ENCODE peak calls at places on chromosome 20, in five cellular contexts. Q is AG09309, O is lung, L is Caco-2, J is dorsolateral prefrontal cortex. D is an unnamed sample.

GRCh38 chr20:59667981-59668515 is 63.7 kb downstream of the PHACTR3 start:
- DNase-seq in Q (no peak), O (no peak), L (no peak), J (no peak), D (no peak)

GRCh38 chr20:21396045-21396893 is 1.1 kb downstream of the NKX2-4 start:
- DNase-seq in Q (no peak), O (no peak), L (no peak), J (no peak), D (no peak)

GRCh38 chr20:57428611-57429496 is 37.7 kb downstream of the RBM38 start:
- DNase-seq in Q (no peak), O (no peak), L (no peak), J (no peak), D (no peak)

GRCh38 chr20:325889-326644 is 715 bp downstream of the SOX12 start:
- DNase-seq in Q (no peak), O (peak; percentile 55), L (peak; percentile 72), J (peak; percentile 74), D (no peak)

GRCh38 chr20:60224914-60225313 is 266.7 kb downstream of the CDH26 start:
- DNase-seq in Q (no peak), O (no peak), L (peak; percentile 69), J (no peak), D (no peak)

GRCh38 chr20:13029687-13030510 is 21.1 kb downstream of the SPTLC3 start:
- DNase-seq in Q (peak; percentile 88), O (peak; percentile 41), L (peak; percentile 75), J (no peak), D (peak; percentile 99)

GRCh38 chr20:57092112-57092899 is 174.1 kb downstream of the BMP7 start:
- DNase-seq in Q (no peak), O (peak; percentile 53), L (peak; percentile 85), J (peak; percentile 85), D (no peak)

GRCh38 chr20:57392512-57393271 is 1.5 kb downstream of the RBM38 start:
- DNase-seq in Q (no peak), O (no peak), L (no peak), J (no peak), D (no peak)

GRCh38 chr20:13638496-13639477 is at the start of gene TASP1:
- DNase-seq in Q (peak; percentile 75), O (peak; percentile 99), L (peak; percentile 100), J (peak; percentile 96), D (peak; percentile 90)

GRCh38 chr20:3758566-3758965 is 9.0 kb downstream of the ADISSP start:
- DNase-seq in Q (no peak), O (no peak), L (no peak), J (no peak), D (no peak)

GRCh38 chr20:4645621-4646020 is 76.1 kb upstream of the PRND start:
- DNase-seq in Q (no peak), O (no peak), L (no peak), J (no peak), D (no peak)

GRCh38 chr20:38209736-38210405 is 44.8 kb upstream of the TGM2 start:
- DNase-seq in Q (no peak), O (no peak), L (peak; percentile 35), J (no peak), D (no peak)

GRCh38 chr20:32017711-32018251 is 7.5 kb downstream of the CCM2L start:
- DNase-seq in Q (no peak), O (peak; percentile 64), L (peak; percentile 94), J (no peak), D (no peak)

GRCh38 chr20:63944078-63944941 is 11.9 kb downstream of the UCKL1 start:
- DNase-seq in Q (no peak), O (no peak), L (no peak), J (no peak), D (no peak)

GRCh38 chr20:59004763-59005522 is 2.1 kb downstream of the CTSZ start:
- DNase-seq in Q (no peak), O (peak; percentile 73), L (peak; percentile 41), J (no peak), D (no peak)

GRCh38 chr20:57422254-57422653 is 31.1 kb downstream of the RBM38 start:
- DNase-seq in Q (no peak), O (no peak), L (no peak), J (no peak), D (no peak)

GRCh38 chr20:45752747-45753146 is 30.6 kb downstream of the SPINT4 start:
- DNase-seq in Q (peak; percentile 8), O (no peak), L (no peak), J (no peak), D (no peak)

DNA sequence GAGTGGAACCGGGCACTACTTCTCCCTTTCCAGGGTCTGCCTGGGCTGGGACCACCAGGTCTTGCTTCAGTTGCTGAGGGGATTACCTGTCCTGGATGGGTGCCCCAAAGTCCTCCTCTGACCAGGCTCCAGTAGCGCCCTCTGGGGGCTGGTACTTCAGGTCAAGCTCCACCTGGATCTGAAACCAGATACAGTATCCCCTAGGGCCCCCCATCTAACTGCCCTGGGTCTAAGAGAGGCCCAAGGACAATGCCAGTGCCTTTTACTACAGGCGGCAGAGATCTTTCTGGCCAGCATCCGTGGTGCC is 11.2 kb upstream of the SPAG4 start:
- DNase-seq in Q (no peak), O (no peak), L (peak; percentile 67), J (no peak), D (no peak)
- TF ChIP-seq CTCF in Q (peak; percentile 36), O (no peak), L (peak; percentile 49), J (no peak), D (peak; percentile 48)

DNA sequence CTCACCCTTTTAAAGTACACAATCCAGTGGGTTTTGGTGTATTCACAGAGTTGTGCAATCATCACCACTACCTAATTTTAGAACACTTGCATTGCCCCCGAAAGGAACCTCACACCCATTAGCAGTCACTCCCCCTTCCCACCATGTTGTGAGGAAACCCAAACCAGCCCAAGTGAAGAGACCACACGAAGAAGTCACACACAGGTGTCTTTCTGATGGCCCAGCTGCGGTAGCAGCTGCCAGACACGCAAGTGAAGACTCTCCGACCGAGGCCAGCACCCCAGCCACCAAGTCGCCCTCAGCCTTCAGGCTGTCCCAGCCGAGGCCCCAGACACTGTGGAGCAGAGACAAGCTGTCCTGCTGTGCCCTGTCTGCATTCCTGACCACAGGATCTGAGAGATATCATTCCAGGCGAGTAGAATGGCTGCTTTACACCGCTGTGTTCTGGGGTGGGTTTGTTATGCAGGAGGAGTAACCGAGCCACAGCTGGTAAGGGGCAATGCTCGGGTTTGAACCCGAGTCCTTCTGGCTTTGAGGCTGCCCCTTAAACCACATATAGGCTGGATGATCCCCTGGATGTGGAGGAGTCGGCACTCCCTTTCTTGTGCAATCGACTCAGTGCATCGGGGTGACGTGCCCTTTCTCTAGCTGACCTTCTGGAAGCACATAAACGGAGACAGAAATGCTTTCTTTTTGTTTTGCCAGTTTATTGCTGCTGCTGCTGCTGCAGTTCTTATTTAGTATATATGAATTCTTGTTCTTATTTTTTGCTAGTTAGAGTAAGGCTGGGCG is 59.0 kb upstream of the PTPN1 start:
- DNase-seq in Q (peak; percentile 24), O (no peak), L (peak; percentile 89), J (no peak), D (no peak)
- H3K4me3 ChIP-seq in Q (peak overlapping the region; percentile 1), O (no peak overlapping the region), L (no peak overlapping the region), J (no peak overlapping the region), D (no peak overlapping the region)

DNA sequence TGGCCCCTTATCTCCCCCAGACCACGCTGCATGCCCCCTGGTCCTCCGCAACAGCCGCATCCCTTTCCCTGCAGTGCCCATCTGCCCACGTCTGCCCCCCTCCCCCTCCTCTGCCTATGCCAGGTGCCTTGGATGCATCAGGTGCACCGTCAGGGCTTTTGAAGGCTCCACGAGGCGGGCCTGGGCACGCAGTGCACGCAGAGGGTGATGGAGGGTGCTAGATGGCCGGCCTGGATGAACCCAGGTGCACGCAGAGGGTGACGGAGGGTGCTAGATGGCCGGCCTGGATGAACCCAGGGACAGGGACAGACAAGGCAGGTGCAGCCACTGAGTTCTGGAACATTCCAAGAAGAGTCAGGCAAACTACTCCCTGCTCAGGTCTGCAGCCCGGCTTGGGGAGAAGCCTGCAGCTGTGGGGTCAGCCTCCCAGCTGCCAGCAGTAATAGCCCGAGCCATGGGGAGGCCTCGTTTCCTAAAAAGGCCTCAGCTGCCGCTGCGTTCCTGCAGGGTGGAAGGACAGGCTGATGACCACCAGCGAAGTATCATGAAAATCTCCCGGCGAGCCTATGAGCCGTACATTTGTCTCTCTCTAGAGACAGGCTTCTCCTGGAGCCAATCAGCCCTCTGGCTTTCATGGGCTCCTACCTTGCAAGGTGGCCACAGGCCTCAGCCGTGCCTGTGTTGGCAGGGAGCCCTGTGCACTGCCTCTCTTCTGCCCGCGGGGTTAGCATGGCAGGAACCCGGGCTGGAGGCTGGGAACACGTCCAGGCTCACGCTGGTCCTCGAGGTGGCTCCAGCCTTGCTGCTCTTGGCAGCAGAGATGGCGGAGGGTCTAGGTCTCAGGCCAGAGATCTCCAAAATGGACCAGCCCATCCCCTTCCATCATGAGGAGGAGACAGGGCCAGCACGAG is 29.6 kb downstream of the NTSR1 start:
- DNase-seq in Q (no peak), O (no peak), L (no peak), J (peak; percentile 28), D (no peak)
- TF ChIP-seq CTCF in Q (no peak), O (no peak), L (no peak), J (no peak), D (no peak)

GRCh38 chr20:50932016-50932338 is 740 bp upstream of the ADNP start:
- DNase-seq in Q (no peak), O (no peak), L (no peak), J (no peak), D (no peak)

GRCh38 chr20:50933589-50933988 is 2.4 kb upstream of the ADNP start:
- DNase-seq in Q (no peak), O (no peak), L (no peak), J (no peak), D (no peak)

GRCh38 chr20:50931306-50932015 is at the start of gene ADNP:
- DNase-seq in Q (peak; percentile 66), O (peak; percentile 92), L (peak; percentile 99), J (peak; percentile 89), D (peak; percentile 86)

GRCh38 chr20:50931048-50931305 is 260 bp downstream of the ADNP start:
- DNase-seq in Q (no peak), O (no peak), L (no peak), J (no peak), D (no peak)

GRCh38 chr20:50932881-50933280 is 1.6 kb upstream of the ADNP start:
- DNase-seq in Q (no peak), O (no peak), L (no peak), J (no peak), D (no peak)
- H3K4me3 ChIP-seq in Q (no peak overlapping the region), O (no peak overlapping the region), L (no peak overlapping the region), J (no peak overlapping the region), D (no peak overlapping the region)